ENCODE peak calls at places on chromosomes 4 and X, in five cellular contexts. One of them, this sample, is unnamed.

GRCh38 chr4:77931452-77932135 is 69.0 kb downstream of the MRPL1 start:
- DNase-seq in H9: no peak
- DNase-seq in IMR-90: peak
- DNase-seq in trophoblast cell: no peak
- DNase-seq in neuronal stem cell: no peak
- DNase-seq in this sample: no peak

GRCh38 chr4:110005461-110006056 is 92.9 kb downstream of the EGF start:
- DNase-seq in H9: no peak
- DNase-seq in IMR-90: peak
- DNase-seq in trophoblast cell: peak
- DNase-seq in neuronal stem cell: peak
- DNase-seq in this sample: peak

GRCh38 chrX:109485470-109486340 is 3.8 kb upstream of the GUCY2F start:
- DNase-seq in H9: peak
- DNase-seq in IMR-90: peak
- DNase-seq in trophoblast cell: peak
- DNase-seq in neuronal stem cell: peak
- DNase-seq in this sample: peak

GRCh38 chrX:47643926-47644325 is 6.4 kb downstream of the ELK1 start:
- DNase-seq in H9: no peak
- DNase-seq in IMR-90: peak
- DNase-seq in trophoblast cell: no peak
- DNase-seq in neuronal stem cell: no peak
- DNase-seq in this sample: peak

GRCh38 chr4:137967480-137968190 is 274.5 kb downstream of the SLC7A11 start:
- DNase-seq in H9: no peak
- DNase-seq in IMR-90: peak
- DNase-seq in trophoblast cell: no peak
- DNase-seq in neuronal stem cell: no peak
- DNase-seq in this sample: peak

GRCh38 chrX:129565046-129565649 is 25.1 kb downstream of the OCRL start:
- DNase-seq in H9: peak
- DNase-seq in IMR-90: peak
- DNase-seq in trophoblast cell: no peak
- DNase-seq in neuronal stem cell: no peak
- DNase-seq in this sample: no peak

GRCh38 chr4:182453830-182454229 is 210.6 kb downstream of the TENM3 start:
- DNase-seq in H9: no peak
- DNase-seq in IMR-90: no peak
- DNase-seq in trophoblast cell: no peak
- DNase-seq in neuronal stem cell: no peak
- DNase-seq in this sample: no peak

GRCh38 chr4:88672987-88673386 is 24.6 kb downstream of the NAP1L5 start:
- DNase-seq in H9: peak
- DNase-seq in IMR-90: peak
- DNase-seq in trophoblast cell: peak
- DNase-seq in neuronal stem cell: no peak
- DNase-seq in this sample: peak

GRCh38 chr4:26493461-26493860 is 3.2 kb upstream of the CCKAR start:
- DNase-seq in H9: no peak
- DNase-seq in IMR-90: no peak
- DNase-seq in trophoblast cell: no peak
- DNase-seq in neuronal stem cell: no peak
- DNase-seq in this sample: no peak

GRCh38 chrX:129641941-129642340 is 12.8 kb downstream of the APLN start:
- DNase-seq in H9: no peak
- DNase-seq in IMR-90: peak
- DNase-seq in trophoblast cell: no peak
- DNase-seq in neuronal stem cell: no peak
- DNase-seq in this sample: no peak

GRCh38 chrX:38426785-38427184 is 74.4 kb downstream of the OTC start:
- DNase-seq in H9: no peak
- DNase-seq in IMR-90: no peak
- DNase-seq in trophoblast cell: no peak
- DNase-seq in neuronal stem cell: no peak
- DNase-seq in this sample: no peak

GRCh38 chr4:174204194-174204831 is 79.2 kb downstream of the FBXO8 start:
- DNase-seq in H9: no peak
- DNase-seq in IMR-90: no peak
- DNase-seq in trophoblast cell: no peak
- DNase-seq in neuronal stem cell: no peak
- DNase-seq in this sample: no peak

GRCh38 chr4:102736636-102737549 is 23.9 kb downstream of the MANBA start:
- DNase-seq in H9: peak
- DNase-seq in IMR-90: no peak
- DNase-seq in trophoblast cell: no peak
- DNase-seq in neuronal stem cell: no peak
- DNase-seq in this sample: peak

GRCh38 chr4:1279253-1279652 is 10.4 kb upstream of the MAEA start:
- DNase-seq in H9: no peak
- DNase-seq in IMR-90: no peak
- DNase-seq in trophoblast cell: no peak
- DNase-seq in neuronal stem cell: no peak
- DNase-seq in this sample: no peak

GRCh38 chr4:17236686-17237085 is 275.2 kb downstream of the QDPR start:
- DNase-seq in H9: no peak
- DNase-seq in IMR-90: peak
- DNase-seq in trophoblast cell: peak
- DNase-seq in neuronal stem cell: no peak
- DNase-seq in this sample: no peak

GRCh38 chrX:143934542-143934941 is 50.7 kb downstream of the UBE2NL start:
- DNase-seq in H9: no peak
- DNase-seq in IMR-90: no peak
- DNase-seq in trophoblast cell: no peak
- DNase-seq in neuronal stem cell: no peak
- DNase-seq in this sample: peak

GRCh38 chrX:118603981-118604380 is 108.4 kb downstream of the DOCK11 start:
- DNase-seq in H9: peak
- DNase-seq in IMR-90: peak
- DNase-seq in trophoblast cell: peak
- DNase-seq in neuronal stem cell: peak
- DNase-seq in this sample: peak

DNA sequence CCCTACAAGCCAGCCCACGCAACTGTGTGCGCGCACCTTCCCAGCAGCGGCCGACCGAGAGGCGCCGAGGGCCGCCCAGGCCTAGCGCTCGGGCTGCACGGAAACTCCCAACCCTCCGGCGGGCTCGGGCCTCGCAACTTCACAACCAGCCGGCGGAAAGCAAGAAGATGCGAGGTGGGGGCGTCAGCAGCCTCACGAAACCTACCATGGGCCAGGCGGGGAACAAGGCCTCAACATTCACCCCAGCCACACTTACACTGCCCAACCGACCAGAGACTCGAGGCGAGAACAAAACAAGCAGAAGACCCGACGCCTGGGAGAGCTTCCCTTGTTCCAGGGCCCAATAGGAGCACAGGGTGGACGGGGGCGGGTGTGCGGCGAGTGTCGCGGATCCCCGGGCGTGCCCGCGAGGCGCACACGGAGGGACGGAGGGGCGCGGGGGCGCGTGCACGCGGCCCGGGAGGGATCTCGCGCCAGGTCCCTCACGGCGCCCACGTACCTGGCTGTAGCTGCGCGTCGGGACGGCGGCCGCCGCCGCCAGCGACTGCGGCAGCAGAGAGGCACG is 636 bp downstream of the GRSF1 start:
- DNase-seq in H9: peak
- DNase-seq in IMR-90: peak
- DNase-seq in trophoblast cell: peak
- DNase-seq in neuronal stem cell: peak
- DNase-seq in this sample: peak
- H3K23ac ChIP-seq in H9: no peak
- H3K23ac ChIP-seq in IMR-90: peak
- H3K23ac ChIP-seq in trophoblast cell: no peak
- H3K23ac ChIP-seq in neuronal stem cell: peak
- H3K23ac ChIP-seq in this sample: peak

DNA sequence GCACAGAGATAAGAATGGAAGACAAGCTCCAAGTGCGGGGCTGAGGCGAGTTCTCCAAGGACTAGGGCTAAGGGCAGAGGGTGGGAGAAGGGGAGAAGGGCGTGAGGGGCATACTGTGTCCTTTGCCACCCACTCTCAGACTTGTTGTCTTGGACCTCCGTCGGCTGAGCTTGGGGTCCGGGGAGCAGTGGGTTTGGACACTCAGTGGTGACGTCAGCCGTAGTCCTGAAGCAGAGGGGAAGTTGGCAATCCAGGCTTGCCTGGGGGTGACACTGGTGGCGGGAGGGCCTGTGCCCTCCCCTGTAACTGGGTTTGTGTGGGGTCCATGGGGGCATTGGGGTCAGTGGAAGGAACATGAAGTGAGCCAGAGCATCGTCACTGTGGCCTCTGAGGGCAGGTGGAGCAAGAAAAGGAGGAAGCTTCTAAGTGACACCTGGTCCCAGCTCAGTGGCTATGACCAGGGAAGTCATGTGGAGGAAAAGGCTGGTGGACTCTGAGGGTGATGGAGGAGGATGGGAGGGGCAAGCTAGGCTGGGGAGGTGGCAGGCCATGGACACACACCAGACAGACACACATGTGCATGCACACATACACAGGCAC is 17.6 kb downstream of the CD99 start:
- DNase-seq in H9: no peak
- DNase-seq in IMR-90: no peak
- DNase-seq in trophoblast cell: no peak
- DNase-seq in neuronal stem cell: no peak
- DNase-seq in this sample: no peak
- H3K4ac ChIP-seq in H9: no peak
- H3K4ac ChIP-seq in IMR-90: no peak
- H3K4ac ChIP-seq in trophoblast cell: peak
- H3K4ac ChIP-seq in neuronal stem cell: no peak
- H3K4ac ChIP-seq in this sample: no peak

DNA sequence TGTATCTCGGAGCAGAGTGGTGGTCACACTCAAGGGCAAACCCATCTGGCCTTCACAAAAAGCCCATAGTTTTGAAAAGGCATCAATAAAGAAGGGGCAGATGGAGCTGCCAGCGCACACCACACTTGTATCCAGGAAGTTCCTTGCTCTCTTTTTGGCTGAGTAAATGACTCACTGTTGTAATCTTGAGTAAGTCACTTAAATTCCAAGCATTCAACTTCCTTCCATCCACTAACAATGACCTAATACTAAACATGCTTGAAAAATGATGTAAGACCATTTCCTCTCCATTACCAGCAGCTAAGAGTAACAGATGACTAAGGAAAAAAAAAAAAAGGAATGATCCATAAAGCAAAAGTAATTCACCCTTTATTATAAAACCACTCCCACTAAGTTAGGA is 32.4 kb upstream of the MYOZ2 start:
- DNase-seq in H9: no peak
- DNase-seq in IMR-90: peak
- DNase-seq in trophoblast cell: peak
- DNase-seq in neuronal stem cell: no peak
- DNase-seq in this sample: peak
- H3K4me2 ChIP-seq in H9: no peak
- H3K4me2 ChIP-seq in IMR-90: peak
- H3K4me2 ChIP-seq in trophoblast cell: peak
- H3K4me2 ChIP-seq in neuronal stem cell: no peak
- H3K4me2 ChIP-seq in this sample: no peak

DNA sequence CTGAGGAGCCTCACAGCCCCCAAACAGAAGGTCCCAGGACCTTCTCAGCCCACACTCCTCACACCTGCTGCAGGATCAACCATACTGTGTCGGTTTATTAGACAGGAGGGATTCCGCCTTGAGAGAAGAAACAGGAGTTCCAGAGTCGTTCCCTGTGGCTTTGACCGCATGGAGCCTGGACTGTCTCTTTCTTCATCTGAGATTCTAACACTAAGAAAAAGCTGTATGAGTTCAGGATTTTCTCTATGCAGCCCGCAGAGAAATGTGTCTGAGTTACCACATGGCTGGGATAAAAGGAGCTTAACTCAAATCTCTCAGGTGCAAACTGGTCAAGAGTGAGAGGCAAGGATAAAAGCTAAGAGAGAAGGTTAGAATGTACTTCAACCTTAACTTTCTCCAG is 126.7 kb downstream of the AFAP1 start:
- DNase-seq in H9: no peak
- DNase-seq in IMR-90: no peak
- DNase-seq in trophoblast cell: no peak
- DNase-seq in neuronal stem cell: no peak
- DNase-seq in this sample: no peak
- H3K23ac ChIP-seq in H9: no peak
- H3K23ac ChIP-seq in IMR-90: peak
- H3K23ac ChIP-seq in trophoblast cell: no peak
- H3K23ac ChIP-seq in neuronal stem cell: no peak
- H3K23ac ChIP-seq in this sample: no peak

DNA sequence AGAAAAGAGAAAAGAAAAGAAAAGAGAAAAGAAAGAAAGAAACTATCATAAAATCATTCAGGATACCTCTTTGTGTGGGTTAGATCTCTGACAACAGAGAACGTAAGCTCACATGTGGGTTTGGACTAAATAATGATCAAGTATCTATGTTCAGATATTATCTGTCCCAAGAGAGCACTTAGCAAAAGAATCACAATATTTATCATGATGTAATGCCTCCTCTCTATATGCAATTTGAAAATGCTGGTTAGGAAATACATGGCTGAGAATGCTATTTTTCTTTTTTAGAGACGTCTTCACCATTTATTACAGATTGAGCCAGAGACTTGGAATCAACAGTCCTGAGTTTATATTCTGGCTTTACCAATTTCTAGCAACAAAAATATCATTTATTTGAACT is 191.3 kb downstream of the KCNIP4 start:
- DNase-seq in H9: no peak
- DNase-seq in IMR-90: no peak
- DNase-seq in trophoblast cell: peak
- DNase-seq in neuronal stem cell: no peak
- DNase-seq in this sample: no peak
- H3K4ac ChIP-seq in H9: no peak
- H3K4ac ChIP-seq in IMR-90: no peak
- H3K4ac ChIP-seq in trophoblast cell: no peak
- H3K4ac ChIP-seq in neuronal stem cell: no peak
- H3K4ac ChIP-seq in this sample: no peak

DNA sequence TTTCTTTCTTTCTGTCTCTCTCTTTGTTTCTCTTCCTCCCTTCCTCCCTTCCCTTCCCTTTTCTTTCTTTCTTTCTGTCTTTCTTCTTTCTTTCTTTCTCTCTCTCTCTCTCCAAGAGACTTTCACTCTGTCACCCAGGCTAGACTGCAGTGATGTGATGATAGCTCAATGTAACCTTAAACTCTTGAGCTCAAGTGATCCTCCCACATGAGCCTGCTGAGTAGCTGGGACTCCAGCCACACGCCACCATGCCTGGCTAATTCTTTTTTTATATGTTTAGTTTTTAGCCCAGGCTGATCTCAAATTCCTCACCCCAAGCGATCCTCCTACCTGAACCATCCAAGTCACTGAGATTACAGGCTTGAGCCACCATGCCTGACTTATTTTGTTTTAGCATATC is 64.3 kb upstream of the EMCN start:
- DNase-seq in H9: no peak
- DNase-seq in IMR-90: no peak
- DNase-seq in trophoblast cell: no peak
- DNase-seq in neuronal stem cell: no peak
- DNase-seq in this sample: no peak
- H3K4me2 ChIP-seq in H9: no peak
- H3K4me2 ChIP-seq in IMR-90: no peak
- H3K4me2 ChIP-seq in trophoblast cell: no peak
- H3K4me2 ChIP-seq in neuronal stem cell: no peak
- H3K4me2 ChIP-seq in this sample: no peak